ENCODE peak calls at places on chromosomes 2 and 18, in five cellular contexts. X is mucosa of descending colon, Z is tibial nerve, D is prostate gland, K is IMR-90. Y is an unnamed sample.

GRCh38 chr2:61018319-61018750 is 280 bp upstream of the PUS10 start:
- DNase-seq in K (peak; percentile 61), X (no peak), Z (no peak), D (no peak), Y (no peak)

GRCh38 chr2:217065695-217066405 is 206.0 kb upstream of the TNP1 start:
- DNase-seq in Z (no peak), D (no peak), X (no peak), K (peak; percentile 98), Y (peak; percentile 98)

GRCh38 chr2:38315707-38316333 is 61.3 kb downstream of the ATL2 start:
- DNase-seq in X (no peak), K (peak; percentile 59), D (no peak), Z (peak; percentile 28), Y (no peak)

GRCh38 chr2:20930928-20931327 is 108.0 kb upstream of the LDAH start:
- DNase-seq in K (peak; percentile 36), X (no peak), D (peak; percentile 22), Z (no peak), Y (no peak)

GRCh38 chr18:49731421-49731841 is 81.9 kb downstream of the ACAA2 start:
- DNase-seq in D (no peak), Z (no peak), X (no peak), K (no peak), Y (no peak)

GRCh38 chr2:207202645-207203044 is 36.9 kb upstream of the KLF7 start:
- DNase-seq in Z (no peak), X (no peak), K (peak; percentile 53), D (no peak), Y (no peak)

GRCh38 chr18:58140366-58141325 is 96.6 kb downstream of the NEDD4L start:
- DNase-seq in X (no peak), Z (no peak), K (no peak), D (no peak), Y (no peak)

GRCh38 chr2:86185517-86186212 is 9.6 kb downstream of the IMMT start:
- DNase-seq in D (no peak), K (no peak), X (no peak), Z (no peak), Y (no peak)

GRCh38 chr2:219352448-219353023 is 20.0 kb upstream of the RESP18 start:
- DNase-seq in K (peak; percentile 53), Z (peak; percentile 48), X (no peak), D (peak; percentile 10), Y (no peak)

GRCh38 chr2:170265321-170265720 is 87.4 kb downstream of the MYO3B start:
- DNase-seq in Z (no peak), X (no peak), K (no peak), D (no peak), Y (no peak)

GRCh38 chr2:98394595-98395153 is 48.4 kb downstream of the CNGA3 start:
- DNase-seq in X (no peak), Z (no peak), K (peak; percentile 12), D (no peak), Y (no peak)

GRCh38 chr2:110727923-110728322 is 4.5 kb upstream of the ACOXL start:
- DNase-seq in K (no peak), X (no peak), D (no peak), Z (no peak), Y (no peak)

GRCh38 chr2:1055014-1055595 is 104.5 kb downstream of the SNTG2 start:
- DNase-seq in X (no peak), K (peak; percentile 93), Z (no peak), D (no peak), Y (peak; percentile 59)

GRCh38 chr2:150716186-150716585 is 228.7 kb upstream of the RND3 start:
- DNase-seq in K (no peak), D (no peak), Z (no peak), X (no peak), Y (no peak)

GRCh38 chr18:44801796-44802195 is 121.1 kb downstream of the SETBP1 start:
- DNase-seq in D (no peak), K (no peak), X (no peak), Z (no peak), Y (no peak)

GRCh38 chr18:44803019-44803650 is 122.4 kb downstream of the SETBP1 start:
- DNase-seq in Z (peak; percentile 67), D (peak; percentile 69), K (peak; percentile 53), X (peak; percentile 77), Y (no peak)

GRCh38 chr18:44805176-44805575 is 124.5 kb downstream of the SETBP1 start:
- DNase-seq in X (no peak), D (no peak), K (no peak), Z (no peak), Y (no peak)

GRCh38 chr18:44804033-44804432 is 123.3 kb downstream of the SETBP1 start:
- DNase-seq in Z (no peak), D (no peak), K (no peak), X (no peak), Y (no peak)

DNA sequence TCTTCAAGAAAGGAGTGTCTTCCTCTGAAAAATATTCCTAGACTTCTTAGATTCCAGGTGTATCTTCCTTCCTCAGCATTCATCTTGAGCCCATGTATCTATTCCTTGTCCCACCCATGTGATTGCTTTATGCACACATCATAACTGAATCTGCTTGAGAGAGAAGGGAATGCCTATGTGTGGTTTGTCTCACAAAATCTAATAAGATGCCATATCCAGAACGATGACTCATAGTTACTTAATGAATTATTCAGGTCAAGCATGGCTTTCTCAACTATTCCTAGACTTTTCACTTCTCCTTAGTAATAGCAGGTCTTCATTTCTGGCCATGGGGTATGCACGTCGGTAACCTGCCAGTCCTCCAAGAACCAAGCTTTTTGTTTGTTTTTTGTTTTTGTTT is 121.8 kb downstream of the SETBP1 start:
- DNase-seq in X (no peak), K (peak; percentile 9), D (no peak), Z (no peak), Y (no peak)
- H3K4me3 ChIP-seq in X (no peak overlapping the region), K (no peak overlapping the region), D (no peak overlapping the region), Z (no peak overlapping the region), Y (no peak overlapping the region)

GRCh38 chr18:51279367-51279984 is 82.0 kb upstream of the MEX3C start:
- DNase-seq in D (no peak), K (no peak), Z (no peak), X (no peak), Y (no peak)
- TF ChIP-seq CTCF in D (no peak), K (no peak), Z (no peak), X (no peak), Y (no peak)

GRCh38 chr2:39738941-39739340 is 40.1 kb downstream of the THUMPD2 start:
- DNase-seq in X (no peak), D (no peak), Z (no peak), K (peak; percentile 64), Y (no peak)

GRCh38 chr2:39736593-39736992 is 42.5 kb downstream of the THUMPD2 start:
- DNase-seq in Z (no peak), D (no peak), X (no peak), K (peak; percentile 95), Y (peak; percentile 80)

GRCh38 chr2:39735648-39736047 is 43.4 kb downstream of the THUMPD2 start:
- DNase-seq in X (no peak), K (no peak), D (no peak), Z (no peak), Y (no peak)

GRCh38 chr2:39739386-39739785 is 39.7 kb downstream of the THUMPD2 start:
- DNase-seq in K (no peak), D (no peak), X (no peak), Z (no peak), Y (no peak)

GRCh38 chr2:39737661-39738060 is 41.4 kb downstream of the THUMPD2 start:
- DNase-seq in K (peak; percentile 93), D (no peak), X (no peak), Z (no peak), Y (peak; percentile 64)
- H3K4me3 ChIP-seq in K (peak overlapping the region; percentile 12), D (no peak overlapping the region), X (no peak overlapping the region), Z (no peak overlapping the region), Y (peak overlapping the region; percentile 31)

GRCh38 chr2:55173422-55174020 is 58.6 kb downstream of the CLHC1 start:
- DNase-seq in Z (no peak), D (no peak), K (no peak), X (no peak), Y (no peak)

GRCh38 chr2:55176094-55176415 is 56.0 kb downstream of the CLHC1 start:
- DNase-seq in X (no peak), D (no peak), K (no peak), Z (no peak), Y (no peak)

GRCh38 chr2:55169915-55170314 is 62.2 kb downstream of the CLHC1 start:
- DNase-seq in K (no peak), D (peak; percentile 31), Z (no peak), X (no peak), Y (no peak)

GRCh38 chr2:55180374-55180773 is 51.7 kb downstream of the CLHC1 start:
- DNase-seq in Z (no peak), K (no peak), D (no peak), X (no peak), Y (no peak)

GRCh38 chr2:55175254-55176093 is 56.6 kb downstream of the CLHC1 start:
- DNase-seq in Z (no peak), D (no peak), K (peak; percentile 87), X (no peak), Y (peak; percentile 49)
- TF ChIP-seq CTCF in Z (peak; percentile 62), D (peak; percentile 83), K (peak; percentile 89), X (peak; percentile 18), Y (peak; percentile 55)

Y was measured in AG09309.